ENCODE peak calls at places on chromosomes 3 and 15, in five cellular contexts. J is GM12878, Y is NT2/D1, L is HepG2, N is H1. B is an unnamed sample.

GRCh38 chr3:124963755-124964154 is 29.2 kb upstream of the MUC13 start:
- DNase-seq in J (no peak), Y (no peak), L (peak), N (no peak), B (no peak)

GRCh38 chr3:188904670-188905069 is 267.1 kb upstream of the TPRG1 start:
- DNase-seq in J (no peak), Y (no peak), L (peak), N (no peak), B (no peak)

GRCh38 chr3:69700949-69701348 is 38.3 kb upstream of the MITF start:
- DNase-seq in J (no peak), Y (no peak), L (no peak), N (no peak), B (no peak)

GRCh38 chr15:22904736-22905135 is 66.3 kb downstream of the NIPA2 start:
- DNase-seq in J (no peak), Y (no peak), L (no peak), N (no peak), B (no peak)

GRCh38 chr15:84034831-84035753 is 200.5 kb upstream of the GOLGA6L4 start:
- DNase-seq in J (no peak), Y (peak), L (peak), N (no peak), B (peak)

GRCh38 chr3:105504440-105504951 is 137.8 kb downstream of the ALCAM start:
- DNase-seq in J (no peak), Y (no peak), L (no peak), N (no peak), B (no peak)

GRCh38 chr15:31361764-31362120 is 35.1 kb downstream of the KLF13 start:
- DNase-seq in J (no peak), Y (no peak), L (no peak), N (no peak), B (no peak)

GRCh38 chr15:88736204-88736603 is 67.0 kb upstream of the ACAN start:
- DNase-seq in J (no peak), Y (no peak), L (no peak), N (no peak), B (no peak)

GRCh38 chr3:63096248-63097058 is 181.7 kb upstream of the SYNPR start:
- DNase-seq in J (no peak), Y (no peak), L (no peak), N (no peak), B (no peak)

GRCh38 chr3:53162672-53163458 is 1.9 kb downstream of the PRKCD start:
- DNase-seq in J (no peak), Y (no peak), L (no peak), N (no peak), B (no peak)

GRCh38 chr3:71514621-71515020 is 68.9 kb downstream of the FOXP1 start:
- DNase-seq in J (no peak), Y (no peak), L (no peak), N (no peak), B (no peak)

GRCh38 chr15:76059320-76060097 is at the start of gene TMEM266:
- DNase-seq in J (no peak), Y (peak), L (no peak), N (no peak), B (peak)

GRCh38 chr15:41001524-41001923 is 48.3 kb downstream of the CHAC1 start:
- DNase-seq in J (no peak), Y (no peak), L (no peak), N (no peak), B (no peak)

GRCh38 chr15:90241343-90242192 is 7.6 kb downstream of the GDPGP1 start:
- DNase-seq in J (no peak), Y (no peak), L (no peak), N (no peak), B (no peak)

GRCh38 chr3:88189361-88189810 is 39.6 kb downstream of the C3orf38 start:
- DNase-seq in J (peak), Y (no peak), L (peak), N (no peak), B (no peak)

GRCh38 chr3:58129041-58129440 is 81.7 kb downstream of the DNASE1L3 start:
- DNase-seq in J (no peak), Y (no peak), L (no peak), N (no peak), B (no peak)

GRCh38 chr3:17412950-17413530 is 329.4 kb downstream of the TBC1D5 start:
- DNase-seq in J (peak), Y (peak), L (peak), N (no peak), B (peak)

GRCh38 chr15:90497912-90498311 is 31.8 kb upstream of the CRTC3 start:
- DNase-seq in J (no peak), Y (no peak), L (no peak), N (no peak), B (no peak)

GRCh38 chr3:193702967-193703366 is 110.0 kb downstream of the OPA1 start:
- DNase-seq in J (no peak), Y (no peak), L (no peak), N (no peak), B (no peak)

GRCh38 chr3:186583820-186584219 is 13.3 kb downstream of the DNAJB11 start:
- DNase-seq in J (no peak), Y (no peak), L (no peak), N (no peak), B (no peak)

GRCh38 chr3:52039846-52040245 is 16.5 kb downstream of the DUSP7 start:
- DNase-seq in J (no peak), Y (no peak), L (peak), N (no peak), B (no peak)

GRCh38 chr3:151008699-151009098 is 36.2 kb upstream of the CLRN1 start:
- DNase-seq in J (no peak), Y (no peak), L (no peak), N (no peak), B (peak)

GRCh38 chr15:37016287-37016686 is 84.1 kb downstream of the MEIS2 start:
- DNase-seq in J (no peak), Y (no peak), L (no peak), N (no peak), B (no peak)

GRCh38 chr3:173397161-173398110 is at the start of gene NLGN1:
- DNase-seq in J (no peak), Y (peak), L (no peak), N (peak), B (peak)

GRCh38 chr3:36095238-36095637 is 285.1 kb upstream of the STAC start:
- DNase-seq in J (no peak), Y (no peak), L (no peak), N (no peak), B (no peak)

GRCh38 chr3:23489338-23490158 is 286.4 kb downstream of the UBE2E2 start:
- DNase-seq in J (no peak), Y (no peak), L (no peak), N (no peak), B (no peak)

GRCh38 chr3:32406481-32407408 is 15.1 kb downstream of the CMTM7 start:
- DNase-seq in J (no peak), Y (no peak), L (no peak), N (no peak), B (no peak)

GRCh38 chr3:12993623-12994356 is 79.4 kb downstream of the IQSEC1 start:
- DNase-seq in J (no peak), Y (peak), L (no peak), N (no peak), B (peak)

GRCh38 chr3:172675371-172676193 is 35.3 kb downstream of the NCEH1 start:
- DNase-seq in J (no peak), Y (peak), L (peak), N (no peak), B (peak)

GRCh38 chr3:58864480-58864879 is 185.3 kb downstream of the CFAP20DC start:
- DNase-seq in J (no peak), Y (no peak), L (no peak), N (no peak), B (no peak)

GRCh38 chr15:70480196-70480856 is 283.0 kb downstream of the UACA start:
- DNase-seq in J (no peak), Y (no peak), L (no peak), N (no peak), B (no peak)

GRCh38 chr3:159253860-159254259 is 452.0 kb downstream of the MFSD1 start:
- DNase-seq in J (no peak), Y (no peak), L (no peak), N (no peak), B (no peak)

GRCh38 chr3:187661267-187661666 is 8.9 kb downstream of the SST start:
- DNase-seq in J (no peak), Y (no peak), L (no peak), N (no peak), B (no peak)

GRCh38 chr15:88015228-88015860 is 241.2 kb downstream of the NTRK3 start:
- DNase-seq in J (no peak), Y (no peak), L (no peak), N (no peak), B (no peak)

GRCh38 chr15:94584833-94585244 is 353.5 kb downstream of the MCTP2 start:
- DNase-seq in J (peak), Y (no peak), L (no peak), N (no peak), B (no peak)

GRCh38 chr3:71428841-71429609 is 154.5 kb downstream of the FOXP1 start:
- DNase-seq in J (no peak), Y (no peak), L (no peak), N (no peak), B (peak)

GRCh38 chr3:141385386-141386079 is 17.2 kb downstream of the ZBTB38 start:
- DNase-seq in J (no peak), Y (no peak), L (no peak), N (no peak), B (no peak)

GRCh38 chr3:141383555-141384129 is 15.3 kb downstream of the ZBTB38 start:
- DNase-seq in J (no peak), Y (no peak), L (no peak), N (no peak), B (no peak)

GRCh38 chr3:141384157-141384556 is 15.9 kb downstream of the ZBTB38 start:
- DNase-seq in J (no peak), Y (no peak), L (no peak), N (no peak), B (no peak)

GRCh38 chr3:141386080-141386594 is 17.8 kb downstream of the ZBTB38 start:
- DNase-seq in J (no peak), Y (no peak), L (no peak), N (no peak), B (no peak)

GRCh38 chr3:141384575-141384974 is 16.3 kb downstream of the ZBTB38 start:
- DNase-seq in J (no peak), Y (no peak), L (no peak), N (no peak), B (no peak)
- TF ChIP-seq SUZ12 in J (no peak), Y (no peak), L (no peak), N (no peak), B (no peak)

GRCh38 chr3:138942861-138943623 is 3.9 kb downstream of the FOXL2 start:
- DNase-seq in J (no peak), Y (no peak), L (no peak), N (no peak), B (no peak)
- TF ChIP-seq SUZ12 in J (no peak), Y (no peak), L (no peak), N (no peak), B (no peak)

GRCh38 chr15:45799508-45799907 is 164.7 kb downstream of the SQOR start:
- DNase-seq in J (no peak), Y (no peak), L (no peak), N (no peak), B (no peak)
- TF ChIP-seq SUZ12 in J (no peak), Y (no peak), L (no peak), N (no peak), B (no peak)

DNA sequence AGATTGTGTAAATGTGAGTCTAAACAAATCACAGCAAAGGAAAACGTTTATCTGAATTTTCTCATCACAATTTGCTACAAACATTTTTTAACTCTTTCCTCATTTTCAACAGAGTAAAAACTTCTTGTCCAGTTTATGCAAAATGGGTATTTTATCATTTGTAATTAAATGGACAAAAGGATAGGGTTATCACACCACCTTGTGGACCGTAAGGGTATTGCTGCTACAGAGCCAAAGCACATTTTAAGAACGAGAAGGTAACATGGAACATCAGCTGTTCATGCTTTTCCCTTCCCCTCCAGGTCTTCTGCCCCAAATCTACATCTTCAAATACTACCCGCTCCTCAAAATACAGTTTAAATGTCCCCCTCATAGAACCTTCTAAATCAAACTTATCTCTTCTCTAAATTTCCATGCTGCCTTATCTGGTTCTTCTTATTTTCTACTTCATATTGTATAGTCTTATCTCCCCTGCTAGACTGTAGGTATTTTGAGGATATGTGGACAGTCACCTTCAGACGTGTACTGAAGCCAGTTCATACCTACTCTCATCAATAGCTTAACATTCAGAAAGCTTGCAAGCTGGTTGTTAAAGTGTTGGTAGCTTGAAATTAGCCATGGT is 12.8 kb upstream of the SETMAR start:
- DNase-seq in J (no peak), Y (peak), L (peak), N (no peak), B (peak)
- TF ChIP-seq SUZ12 in J (no peak), Y (no peak), L (no peak), N (no peak), B (no peak)

GRCh38 chr3:31106204-31106603 is 211.7 kb upstream of the GADL1 start:
- DNase-seq in J (no peak), Y (no peak), L (peak), N (no peak), B (no peak)
- TF ChIP-seq SUZ12 in J (no peak), Y (no peak), L (no peak), N (no peak), B (no peak)

DNA sequence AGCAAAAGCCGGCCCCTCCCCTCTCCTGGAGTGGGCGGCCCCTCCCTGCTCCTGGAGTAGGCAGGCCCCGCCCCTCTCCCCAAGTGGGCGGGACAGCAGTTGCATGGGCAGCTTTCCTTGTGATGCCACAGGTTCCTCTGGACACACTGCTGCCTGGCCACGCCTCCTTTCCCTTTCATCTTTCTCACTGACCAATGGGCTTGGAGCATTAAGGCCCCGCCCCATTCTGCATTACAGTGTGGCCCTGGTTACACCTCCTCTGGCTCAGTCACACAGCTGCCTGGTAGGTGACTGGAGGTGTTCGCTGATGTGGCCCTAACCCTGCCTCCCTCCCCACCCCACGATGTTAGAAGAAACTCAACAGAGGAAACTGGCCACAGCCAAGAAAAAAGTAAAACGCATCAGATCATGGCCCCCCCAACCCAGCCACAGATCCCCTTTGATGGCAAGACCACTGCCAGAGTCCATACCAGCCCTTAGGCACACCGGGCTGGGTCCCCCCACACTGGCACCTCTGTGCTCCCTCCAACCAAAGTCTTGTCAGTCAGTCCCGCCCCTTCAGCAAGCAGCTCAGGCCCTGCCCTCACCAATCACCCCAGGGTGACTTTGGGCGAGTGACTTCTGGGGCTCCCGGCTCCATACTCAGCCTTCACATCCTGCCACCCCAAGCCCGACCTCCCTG is 84.3 kb downstream of the ADAMTS7 start:
- DNase-seq in J (no peak), Y (no peak), L (peak), N (no peak), B (peak)
- TF ChIP-seq SUZ12 in J (no peak), Y (no peak), L (no peak), N (no peak), B (no peak)

GRCh38 chr3:168095611-168096209 is at the start of gene GOLIM4:
- DNase-seq in J (peak), Y (peak), L (peak), N (peak), B (peak)

GRCh38 chr3:168094877-168095610 is 680 bp downstream of the GOLIM4 start:
- DNase-seq in J (peak), Y (peak), L (peak), N (no peak), B (peak)

GRCh38 chr3:168097381-168097780 is 1.7 kb upstream of the GOLIM4 start:
- DNase-seq in J (no peak), Y (no peak), L (no peak), N (no peak), B (no peak)

GRCh38 chr3:168094580-168094876 is 1.2 kb downstream of the GOLIM4 start:
- DNase-seq in J (no peak), Y (no peak), L (no peak), N (no peak), B (no peak)

DNA sequence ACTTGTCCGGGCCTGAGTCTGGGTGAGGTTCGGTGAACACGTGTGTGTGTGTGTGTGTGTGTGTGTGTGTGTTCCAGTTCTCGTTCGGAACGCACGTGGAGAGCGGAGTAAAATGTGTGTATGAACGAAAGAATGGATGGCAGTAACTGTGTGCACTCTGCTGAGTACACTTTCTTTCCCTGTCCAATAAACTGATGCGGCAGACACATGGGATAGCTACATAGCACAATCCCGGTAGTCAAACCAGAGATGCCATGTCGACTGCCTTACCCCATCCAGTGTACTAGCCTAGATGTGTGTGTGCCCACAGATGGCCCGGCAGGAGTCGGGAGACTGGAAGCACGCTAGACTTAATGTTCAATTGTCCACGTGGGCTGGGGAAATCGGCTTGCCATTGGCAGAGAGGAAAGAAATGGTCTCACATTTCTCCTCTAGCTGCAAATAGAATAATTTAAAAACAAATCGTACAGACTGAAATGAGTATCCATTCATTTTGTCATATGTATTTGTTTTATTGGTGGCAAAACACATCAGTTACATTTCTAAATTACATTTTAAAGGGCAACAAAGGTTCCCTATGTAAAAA is 579 bp upstream of the GOLIM4 start:
- DNase-seq in J (peak), Y (peak), L (peak), N (no peak), B (peak)
- TF ChIP-seq SUZ12 in J (no peak), Y (no peak), L (no peak), N (no peak), B (no peak)

GRCh38 chr15:68584704-68585573 is 6.1 kb downstream of the CORO2B start:
- DNase-seq in J (no peak), Y (no peak), L (no peak), N (no peak), B (no peak)
- TF ChIP-seq SUZ12 in J (no peak), Y (no peak), L (no peak), N (no peak), B (no peak)

DNA sequence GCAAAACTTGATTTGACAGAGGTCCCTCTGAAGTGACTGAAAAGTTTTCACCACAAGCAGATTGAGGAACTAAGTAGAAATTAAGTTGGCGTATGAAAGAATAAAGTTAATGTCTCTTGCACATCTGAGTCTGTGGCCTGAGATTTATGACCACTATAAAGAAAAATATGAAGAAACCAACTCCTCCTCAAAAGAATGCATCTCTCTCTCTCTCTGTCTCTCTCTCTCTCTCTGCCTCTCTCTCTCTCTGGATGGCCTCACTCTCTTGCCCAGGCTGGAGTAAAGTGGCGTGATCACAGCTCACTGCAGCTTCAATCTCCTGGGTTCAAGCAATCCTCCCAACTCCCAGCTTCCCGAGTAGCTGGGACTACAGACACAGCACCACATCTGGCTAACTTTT is 55.2 kb downstream of the RPL22L1 start:
- DNase-seq in J (no peak), Y (no peak), L (no peak), N (no peak), B (no peak)
- TF ChIP-seq SUZ12 in J (no peak), Y (no peak), L (no peak), N (no peak), B (no peak)

DNA sequence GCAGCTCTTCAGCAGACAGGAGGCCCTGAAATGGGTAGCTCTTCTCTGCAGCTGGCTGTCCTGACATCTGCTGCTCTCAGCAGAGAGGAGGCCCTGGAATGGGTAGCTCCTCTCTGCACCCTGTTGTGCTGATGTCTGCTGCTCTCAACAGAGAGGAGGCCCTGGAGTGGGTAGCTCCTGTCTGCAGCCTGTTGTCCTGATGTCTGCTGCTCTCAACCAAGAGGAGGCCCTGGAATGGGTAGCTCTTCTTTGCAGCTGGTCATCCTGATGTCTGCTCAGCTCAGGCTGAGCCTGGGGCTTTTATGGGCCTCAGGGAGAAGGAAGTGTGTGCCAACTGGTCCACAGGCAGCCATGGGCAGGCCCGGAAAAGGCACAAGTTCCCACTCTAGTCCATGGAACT is 66.6 kb downstream of the PIK3CB start:
- DNase-seq in J (no peak), Y (peak), L (no peak), N (no peak), B (no peak)
- TF ChIP-seq SUZ12 in J (no peak), Y (no peak), L (no peak), N (no peak), B (no peak)